ENCODE peak calls at places on chromosomes 5 and 9, in seven cellular contexts. One of them, this sample, is unnamed.

GRCh38 chr5:151202381-151203139 is 21.3 kb downstream of the CCDC69 start:
- DNase-seq in HT1080: peak
- DNase-seq in sciatic nerve: no peak
- DNase-seq in MM.1S: no peak
- DNase-seq in activated T-helper 1 cell treated with anti-CD3 and anti-CD28 coated beads, Interleukin-2, amount 50 U/mL, for 16 hours: no peak
- DNase-seq in renal cortical epithelial cell: peak
- DNase-seq in hippocampal formation: no peak
- DNase-seq in this sample: no peak

GRCh38 chr5:132883261-132883834 is 9.9 kb downstream of the LEAP2 start:
- DNase-seq in sciatic nerve: no peak
- DNase-seq in activated T-helper 1 cell treated with anti-CD3 and anti-CD28 coated beads, Interleukin-2, amount 50 U/mL, for 16 hours: no peak
- DNase-seq in hippocampal formation: peak
- DNase-seq in renal cortical epithelial cell: peak
- DNase-seq in HT1080: peak
- DNase-seq in MM.1S: peak
- DNase-seq in this sample: peak

GRCh38 chr5:14440598-14441401 is 140.8 kb upstream of the OTULINL start:
- DNase-seq in activated T-helper 1 cell treated with anti-CD3 and anti-CD28 coated beads, Interleukin-2, amount 50 U/mL, for 16 hours: no peak
- DNase-seq in HT1080: no peak
- DNase-seq in renal cortical epithelial cell: peak
- DNase-seq in hippocampal formation: peak
- DNase-seq in sciatic nerve: peak
- DNase-seq in MM.1S: no peak
- DNase-seq in this sample: peak

GRCh38 chr9:112752334-112753110 is 2.0 kb downstream of the SNX30 start:
- DNase-seq in hippocampal formation: no peak
- DNase-seq in renal cortical epithelial cell: no peak
- DNase-seq in sciatic nerve: no peak
- DNase-seq in MM.1S: no peak
- DNase-seq in activated T-helper 1 cell treated with anti-CD3 and anti-CD28 coated beads, Interleukin-2, amount 50 U/mL, for 16 hours: no peak
- DNase-seq in HT1080: no peak
- DNase-seq in this sample: no peak

GRCh38 chr9:88072831-88073365 is 65.4 kb downstream of the SPATA31C2 start:
- DNase-seq in renal cortical epithelial cell: peak
- DNase-seq in MM.1S: no peak
- DNase-seq in activated T-helper 1 cell treated with anti-CD3 and anti-CD28 coated beads, Interleukin-2, amount 50 U/mL, for 16 hours: no peak
- DNase-seq in sciatic nerve: no peak
- DNase-seq in hippocampal formation: no peak
- DNase-seq in HT1080: no peak
- DNase-seq in this sample: no peak

GRCh38 chr9:76985581-76985980 is 33.9 kb upstream of the FOXB2 start:
- DNase-seq in activated T-helper 1 cell treated with anti-CD3 and anti-CD28 coated beads, Interleukin-2, amount 50 U/mL, for 16 hours: no peak
- DNase-seq in renal cortical epithelial cell: no peak
- DNase-seq in hippocampal formation: no peak
- DNase-seq in sciatic nerve: no peak
- DNase-seq in HT1080: no peak
- DNase-seq in MM.1S: no peak
- DNase-seq in this sample: no peak

GRCh38 chr5:85576666-85577065 is 1041.1 kb upstream of the COX7C start:
- DNase-seq in MM.1S: no peak
- DNase-seq in sciatic nerve: no peak
- DNase-seq in HT1080: no peak
- DNase-seq in renal cortical epithelial cell: peak
- DNase-seq in hippocampal formation: no peak
- DNase-seq in activated T-helper 1 cell treated with anti-CD3 and anti-CD28 coated beads, Interleukin-2, amount 50 U/mL, for 16 hours: no peak
- DNase-seq in this sample: no peak

GRCh38 chr5:179619776-179620175 is 3.7 kb downstream of the HNRNPH1 start:
- DNase-seq in MM.1S: no peak
- DNase-seq in renal cortical epithelial cell: no peak
- DNase-seq in HT1080: no peak
- DNase-seq in activated T-helper 1 cell treated with anti-CD3 and anti-CD28 coated beads, Interleukin-2, amount 50 U/mL, for 16 hours: no peak
- DNase-seq in sciatic nerve: no peak
- DNase-seq in hippocampal formation: no peak
- DNase-seq in this sample: no peak

GRCh38 chr9:112753725-112754124 is 3.2 kb downstream of the SNX30 start:
- DNase-seq in hippocampal formation: no peak
- DNase-seq in activated T-helper 1 cell treated with anti-CD3 and anti-CD28 coated beads, Interleukin-2, amount 50 U/mL, for 16 hours: no peak
- DNase-seq in sciatic nerve: no peak
- DNase-seq in HT1080: peak
- DNase-seq in MM.1S: no peak
- DNase-seq in renal cortical epithelial cell: peak
- DNase-seq in this sample: no peak

GRCh38 chr9:16387382-16387781 is 483.1 kb downstream of the BNC2 start:
- DNase-seq in hippocampal formation: no peak
- DNase-seq in HT1080: peak
- DNase-seq in MM.1S: no peak
- DNase-seq in sciatic nerve: no peak
- DNase-seq in activated T-helper 1 cell treated with anti-CD3 and anti-CD28 coated beads, Interleukin-2, amount 50 U/mL, for 16 hours: no peak
- DNase-seq in renal cortical epithelial cell: no peak
- DNase-seq in this sample: no peak

GRCh38 chr9:135045264-135046155 is 42.0 kb upstream of the OLFM1 start:
- DNase-seq in HT1080: no peak
- DNase-seq in activated T-helper 1 cell treated with anti-CD3 and anti-CD28 coated beads, Interleukin-2, amount 50 U/mL, for 16 hours: no peak
- DNase-seq in renal cortical epithelial cell: no peak
- DNase-seq in sciatic nerve: no peak
- DNase-seq in MM.1S: no peak
- DNase-seq in hippocampal formation: no peak
- DNase-seq in this sample: no peak

GRCh38 chr5:62690421-62690820 is 111.8 kb downstream of the LRRC70 start:
- DNase-seq in sciatic nerve: no peak
- DNase-seq in renal cortical epithelial cell: no peak
- DNase-seq in activated T-helper 1 cell treated with anti-CD3 and anti-CD28 coated beads, Interleukin-2, amount 50 U/mL, for 16 hours: no peak
- DNase-seq in MM.1S: peak
- DNase-seq in HT1080: no peak
- DNase-seq in hippocampal formation: no peak
- DNase-seq in this sample: no peak

GRCh38 chr5:37567566-37567965 is 188.4 kb downstream of the WDR70 start:
- DNase-seq in MM.1S: no peak
- DNase-seq in HT1080: no peak
- DNase-seq in hippocampal formation: no peak
- DNase-seq in activated T-helper 1 cell treated with anti-CD3 and anti-CD28 coated beads, Interleukin-2, amount 50 U/mL, for 16 hours: no peak
- DNase-seq in sciatic nerve: no peak
- DNase-seq in renal cortical epithelial cell: no peak
- DNase-seq in this sample: no peak

GRCh38 chr9:88326024-88326423 is 62.2 kb upstream of the SPIN1 start:
- DNase-seq in sciatic nerve: no peak
- DNase-seq in MM.1S: no peak
- DNase-seq in hippocampal formation: no peak
- DNase-seq in renal cortical epithelial cell: no peak
- DNase-seq in activated T-helper 1 cell treated with anti-CD3 and anti-CD28 coated beads, Interleukin-2, amount 50 U/mL, for 16 hours: no peak
- DNase-seq in HT1080: no peak
- DNase-seq in this sample: no peak

GRCh38 chr9:23537192-23538059 is 288.6 kb downstream of the ELAVL2 start:
- DNase-seq in sciatic nerve: no peak
- DNase-seq in MM.1S: no peak
- DNase-seq in HT1080: no peak
- DNase-seq in activated T-helper 1 cell treated with anti-CD3 and anti-CD28 coated beads, Interleukin-2, amount 50 U/mL, for 16 hours: no peak
- DNase-seq in renal cortical epithelial cell: no peak
- DNase-seq in hippocampal formation: no peak
- DNase-seq in this sample: no peak

GRCh38 chr5:55327281-55327680 is 19.5 kb downstream of the MTREX start:
- DNase-seq in activated T-helper 1 cell treated with anti-CD3 and anti-CD28 coated beads, Interleukin-2, amount 50 U/mL, for 16 hours: no peak
- DNase-seq in hippocampal formation: no peak
- DNase-seq in renal cortical epithelial cell: no peak
- DNase-seq in HT1080: no peak
- DNase-seq in sciatic nerve: no peak
- DNase-seq in MM.1S: no peak
- DNase-seq in this sample: no peak

GRCh38 chr9:6113312-6113711 is 97.9 kb upstream of the RANBP6 start:
- DNase-seq in MM.1S: no peak
- DNase-seq in hippocampal formation: no peak
- DNase-seq in sciatic nerve: no peak
- DNase-seq in HT1080: no peak
- DNase-seq in renal cortical epithelial cell: no peak
- DNase-seq in activated T-helper 1 cell treated with anti-CD3 and anti-CD28 coated beads, Interleukin-2, amount 50 U/mL, for 16 hours: no peak
- DNase-seq in this sample: no peak

GRCh38 chr9:77016111-77016525 is 3.3 kb upstream of the FOXB2 start:
- DNase-seq in sciatic nerve: no peak
- DNase-seq in activated T-helper 1 cell treated with anti-CD3 and anti-CD28 coated beads, Interleukin-2, amount 50 U/mL, for 16 hours: no peak
- DNase-seq in MM.1S: no peak
- DNase-seq in renal cortical epithelial cell: no peak
- DNase-seq in hippocampal formation: no peak
- DNase-seq in HT1080: no peak
- DNase-seq in this sample: no peak

GRCh38 chr5:74647096-74647495 is 6.6 kb upstream of the ENC1 start:
- DNase-seq in HT1080: no peak
- DNase-seq in activated T-helper 1 cell treated with anti-CD3 and anti-CD28 coated beads, Interleukin-2, amount 50 U/mL, for 16 hours: no peak
- DNase-seq in hippocampal formation: no peak
- DNase-seq in renal cortical epithelial cell: no peak
- DNase-seq in sciatic nerve: no peak
- DNase-seq in MM.1S: no peak
- DNase-seq in this sample: no peak

GRCh38 chr9:2691212-2691611 is 26.1 kb upstream of the KCNV2 start:
- DNase-seq in renal cortical epithelial cell: no peak
- DNase-seq in MM.1S: no peak
- DNase-seq in activated T-helper 1 cell treated with anti-CD3 and anti-CD28 coated beads, Interleukin-2, amount 50 U/mL, for 16 hours: no peak
- DNase-seq in sciatic nerve: no peak
- DNase-seq in HT1080: no peak
- DNase-seq in hippocampal formation: no peak
- DNase-seq in this sample: no peak

GRCh38 chr5:3230941-3231340 is 364.7 kb upstream of the IRX1 start:
- DNase-seq in MM.1S: no peak
- DNase-seq in sciatic nerve: no peak
- DNase-seq in activated T-helper 1 cell treated with anti-CD3 and anti-CD28 coated beads, Interleukin-2, amount 50 U/mL, for 16 hours: no peak
- DNase-seq in HT1080: no peak
- DNase-seq in hippocampal formation: no peak
- DNase-seq in renal cortical epithelial cell: no peak
- DNase-seq in this sample: no peak